ENCODE peak calls at places on chromosomes 4 and X, in five cellular contexts. Y is cardiac fibroblast, X is endothelial cell, H is iris pigment epithelial cell, J is left cardiac atrium. D is an unnamed sample.
A peak's percentile ranks its signal among the peaks of the same experiment; 100 is the strongest.

GRCh38 chr4:7275490-7276154 is 83.3 kb downstream of the SORCS2 start:
- DNase-seq in Y (no peak), X (no peak), H (no peak), J (no peak), D (no peak)

GRCh38 chrX:101415180-101416130 is 7.4 kb downstream of the HNRNPH2 start:
- DNase-seq in Y (peak; percentile 88), X (peak; percentile 37), H (peak; percentile 81), J (no peak), D (peak; percentile 80)

GRCh38 chr4:165879581-165879980 is 6.5 kb downstream of the TLL1 start:
- DNase-seq in Y (no peak), X (peak; percentile 38), H (no peak), J (no peak), D (peak; percentile 96)

GRCh38 chr4:74181225-74181624 is 23.3 kb downstream of the MTHFD2L start:
- DNase-seq in Y (peak; percentile 67), X (no peak), H (peak; percentile 55), J (no peak), D (no peak)

GRCh38 chrX:105488731-105489130 is 268.2 kb upstream of the TEX13A start:
- DNase-seq in Y (peak; percentile 43), X (no peak), H (peak; percentile 66), J (no peak), D (no peak)

GRCh38 chr4:129862461-129862860 is 766.5 kb downstream of the C4orf33 start:
- DNase-seq in Y (no peak), X (no peak), H (no peak), J (no peak), D (peak; percentile 70)

GRCh38 chr4:141569141-141569540 is 67.2 kb upstream of the IL15 start:
- DNase-seq in Y (peak; percentile 74), X (no peak), H (peak; percentile 67), J (no peak), D (no peak)

GRCh38 chr4:88975925-88976511 is 81.0 kb downstream of the FAM13A start:
- DNase-seq in Y (peak; percentile 19), X (no peak), H (no peak), J (no peak), D (peak; percentile 31)

GRCh38 chrX:76802698-76803097 is 375.2 kb downstream of the MAGEE1 start:
- DNase-seq in Y (peak; percentile 75), X (no peak), H (peak; percentile 39), J (no peak), D (no peak)

GRCh38 chrX:150848914-150849365 is 49.5 kb downstream of the CD99L2 start:
- DNase-seq in Y (no peak), X (no peak), H (no peak), J (no peak), D (no peak)

D was measured in NCI-H82.